ENCODE peak calls at places on chromosomes 6 and 20, in nine cellular contexts. B is heart left ventricle; I is T-helper 2 cell; F is COR-L47; V is NCI-H345; X is uterus; G is putamen; Q is activated CD8-positive, alpha-beta T cell treated with anti-CD3 and anti-CD28 coated beads for 36 hours; O is activated CD4-positive, alpha-beta memory T cell treated with anti-CD3 and anti-CD28 coated beads for 36 hours. J is an unnamed sample.

GRCh38 chr6:122068291-122068769 is 331.1 kb upstream of the HSF2 start:
- DNase-seq in X (no peak), I (no peak), F (no peak), O (no peak), Q (no peak), V (no peak), B (no peak), G (no peak), J (no peak)

GRCh38 chr6:23218751-23219150 is 649.4 kb downstream of the HDGFL1 start:
- DNase-seq in V (peak; percentile 83), O (no peak), X (no peak), G (peak; percentile 56), F (peak; percentile 57), B (no peak), Q (no peak), I (no peak), J (no peak)

GRCh38 chr6:129140571-129140970 is 257.6 kb downstream of the LAMA2 start:
- DNase-seq in F (no peak), X (peak; percentile 63), Q (no peak), V (no peak), O (no peak), B (no peak), G (no peak), I (no peak), J (no peak)

GRCh38 chr6:39599996-39600395 is 125.2 kb downstream of the KIF6 start:
- DNase-seq in V (no peak), F (no peak), O (no peak), I (no peak), G (no peak), X (no peak), Q (no peak), B (no peak), J (no peak)

GRCh38 chr6:167485186-167485978 is 160.5 kb downstream of the TTLL2 start:
- DNase-seq in Q (no peak), B (no peak), G (peak; percentile 61), I (no peak), O (no peak), X (peak; percentile 42), V (no peak), F (no peak), J (no peak)

GRCh38 chr6:134870677-134871498 is 79.0 kb downstream of the ALDH8A1 start:
- DNase-seq in Q (no peak), G (no peak), V (peak; percentile 50), O (no peak), F (no peak), I (peak; percentile 30), X (no peak), B (no peak), J (no peak)

GRCh38 chr6:109853426-109853825 is 124.7 kb upstream of the GPR6 start:
- DNase-seq in I (no peak), G (no peak), X (no peak), O (no peak), B (no peak), V (no peak), F (no peak), Q (no peak), J (no peak)

GRCh38 chr20:24109537-24109936 is 121.0 kb upstream of the GGTLC1 start:
- DNase-seq in I (peak; percentile 76), X (no peak), V (no peak), F (no peak), B (no peak), Q (peak; percentile 15), O (peak; percentile 56), G (no peak), J (no peak)

GRCh38 chr20:58219342-58219700 is 9.1 kb downstream of the ANKRD60 start:
- DNase-seq in G (no peak), V (no peak), B (no peak), X (no peak), F (no peak), Q (no peak), O (no peak), I (no peak), J (no peak)

GRCh38 chr6:23055523-23055922 is 486.2 kb downstream of the HDGFL1 start:
- DNase-seq in Q (no peak), O (no peak), I (no peak), X (no peak), V (no peak), F (no peak), G (no peak), B (no peak), J (no peak)

GRCh38 chr20:49987868-49988690 is 5.3 kb downstream of the SNAI1 start:
- DNase-seq in F (no peak), B (no peak), I (no peak), Q (no peak), G (no peak), O (no peak), V (no peak), X (no peak), J (no peak)

GRCh38 chr6:113055998-113056397 is 708.9 kb downstream of the RFPL4B start:
- DNase-seq in F (no peak), I (no peak), O (no peak), X (no peak), V (no peak), G (no peak), B (no peak), Q (no peak), J (no peak)

GRCh38 chr6:159819932-159820640 is 20.0 kb downstream of the PNLDC1 start:
- DNase-seq in V (no peak), I (peak; percentile 83), F (no peak), Q (peak; percentile 60), O (peak; percentile 54), B (no peak), X (no peak), G (no peak), J (no peak)

GRCh38 chr6:131858765-131859490 is 51.1 kb downstream of the ENPP1 start:
- DNase-seq in G (no peak), B (no peak), F (no peak), I (no peak), V (no peak), X (no peak), Q (no peak), O (no peak), J (no peak)

J was measured in caudate nucleus.